ENCODE peak calls at places on chromosomes 11 and 22, in six cellular contexts. F is activated CD8-positive, alpha-beta T cell treated with anti-CD3 and anti-CD28 coated beads for 36 hours; C is Calu3; W is colonic mucosa; Y is IMR-90; E is upper lobe of right lung. U is an unnamed sample.

GRCh38 chr11:12029738-12030363 is 21.4 kb upstream of the DKK3 start:
- DNase-seq in F (no peak), C (no peak), W (no peak), Y (peak), E (no peak), U (no peak)

GRCh38 chr11:29162490-29162889 is 854.3 kb downstream of the KCNA4 start:
- DNase-seq in F (no peak), C (no peak), W (no peak), Y (no peak), E (no peak), U (no peak)

GRCh38 chr11:8288824-8289223 is 25.1 kb upstream of the LMO1 start:
- DNase-seq in F (no peak), C (no peak), W (no peak), Y (no peak), E (no peak), U (no peak)

GRCh38 chr11:65920035-65920802 is 993 bp downstream of the DRAP1 start:
- DNase-seq in F (no peak), C (no peak), W (peak), Y (no peak), E (peak), U (no peak)

GRCh38 chr22:23068096-23068831 is 2.1 kb upstream of the GNAZ start:
- DNase-seq in F (no peak), C (no peak), W (no peak), Y (no peak), E (peak), U (no peak)

GRCh38 chr22:39511226-39511625 is 9.1 kb upstream of the ATF4 start:
- DNase-seq in F (no peak), C (no peak), W (no peak), Y (no peak), E (no peak), U (no peak)

GRCh38 chr22:21917206-21917958 is 35.3 kb downstream of the PPM1F start:
- DNase-seq in F (no peak), C (no peak), W (no peak), Y (no peak), E (no peak), U (peak)

GRCh38 chr22:37610480-37611148 is 2.0 kb downstream of the GGA1 start:
- DNase-seq in F (no peak), C (no peak), W (peak), Y (no peak), E (peak), U (no peak)

GRCh38 chr11:34339149-34340064 is 18.4 kb downstream of the ABTB2 start:
- DNase-seq in F (peak), C (peak), W (no peak), Y (no peak), E (no peak), U (no peak)

GRCh38 chr22:45879552-45879949 is 97.4 kb downstream of the WNT7B start:
- DNase-seq in F (no peak), C (no peak), W (no peak), Y (no peak), E (peak), U (no peak)

DNA sequence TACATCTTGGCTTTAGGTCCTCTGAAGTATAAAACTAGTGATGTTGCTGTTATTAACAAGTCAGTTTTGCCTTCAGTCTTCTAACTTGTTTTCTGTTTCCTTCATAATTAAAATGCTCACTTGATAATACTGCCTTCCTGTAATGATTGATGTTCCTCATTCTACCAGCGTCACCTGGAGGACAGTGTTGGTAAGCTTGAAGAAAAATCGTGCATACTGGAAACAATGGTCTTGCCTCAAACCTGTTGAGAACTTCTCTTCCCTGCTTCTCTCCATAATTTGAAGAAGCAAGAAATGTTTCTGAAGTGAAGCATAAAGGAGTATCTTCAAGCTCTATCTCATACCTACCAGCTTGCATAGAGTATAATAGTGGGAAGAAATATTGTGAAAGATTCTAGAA is 3.0 kb downstream of the YWHAH start:
- DNase-seq in F (peak), C (no peak), W (peak), Y (no peak), E (no peak), U (no peak)
- TF ChIP-seq CTCF in F (peak), C (no peak), W (peak), Y (peak), E (peak), U (peak)

GRCh38 chr11:107646783-107647182 is 55.8 kb downstream of the ELMOD1 start:
- DNase-seq in F (no peak), C (no peak), W (no peak), Y (no peak), E (no peak), U (no peak)

GRCh38 chr11:107655607-107656006 is 56.2 kb downstream of the SLN start:
- DNase-seq in F (peak), C (no peak), W (no peak), Y (no peak), E (no peak), U (no peak)

GRCh38 chr11:107648247-107648646 is 57.3 kb downstream of the ELMOD1 start:
- DNase-seq in F (no peak), C (no peak), W (no peak), Y (no peak), E (no peak), U (no peak)

GRCh38 chr11:107653077-107653476 is 58.8 kb downstream of the SLN start:
- DNase-seq in F (no peak), C (no peak), W (no peak), Y (no peak), E (no peak), U (no peak)

DNA sequence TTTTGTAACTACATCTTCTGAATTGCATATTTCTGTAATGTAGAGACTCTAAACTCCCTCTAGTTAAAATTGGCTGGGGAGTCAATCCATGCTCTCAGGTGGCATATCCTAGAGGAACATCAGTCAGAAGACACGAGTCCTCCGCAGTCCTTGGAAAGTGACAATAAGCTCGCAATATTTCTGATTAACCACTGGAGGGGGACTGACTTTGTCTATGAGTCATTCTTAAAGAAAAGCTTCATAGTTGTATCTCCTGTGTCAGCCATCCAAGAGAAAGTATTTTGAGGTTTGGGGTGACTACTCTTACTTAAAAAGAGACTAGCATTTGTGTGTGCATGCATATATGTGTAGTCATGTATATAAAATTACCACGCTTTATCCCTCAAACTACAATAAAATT is 60.2 kb downstream of the SLN start:
- DNase-seq in F (no peak), C (no peak), W (no peak), Y (no peak), E (no peak), U (no peak)
- TF ChIP-seq CTCF in F (no peak), C (no peak), W (no peak), Y (no peak), E (no peak), U (no peak)

GRCh38 chr22:35838849-35839646 is 121.4 kb downstream of the APOL5 start:
- DNase-seq in F (peak), C (peak), W (peak), Y (peak), E (no peak), U (no peak)
- TF ChIP-seq CTCF in F (no peak), C (no peak), W (no peak), Y (peak), E (peak), U (peak)

GRCh38 chr11:117999354-117999993 is 13.3 kb downstream of the IL10RA start:
- DNase-seq in F (no peak), C (no peak), W (no peak), Y (no peak), E (no peak), U (no peak)

GRCh38 chr11:117996058-117996457 is 9.9 kb downstream of the IL10RA start:
- DNase-seq in F (no peak), C (no peak), W (no peak), Y (no peak), E (no peak), U (no peak)

GRCh38 chr11:117998664-117999353 is 12.6 kb downstream of the IL10RA start:
- DNase-seq in F (no peak), C (no peak), W (no peak), Y (no peak), E (no peak), U (no peak)

GRCh38 chr11:117998201-117998579 is 12.0 kb downstream of the IL10RA start:
- DNase-seq in F (no peak), C (no peak), W (no peak), Y (no peak), E (no peak), U (no peak)

DNA sequence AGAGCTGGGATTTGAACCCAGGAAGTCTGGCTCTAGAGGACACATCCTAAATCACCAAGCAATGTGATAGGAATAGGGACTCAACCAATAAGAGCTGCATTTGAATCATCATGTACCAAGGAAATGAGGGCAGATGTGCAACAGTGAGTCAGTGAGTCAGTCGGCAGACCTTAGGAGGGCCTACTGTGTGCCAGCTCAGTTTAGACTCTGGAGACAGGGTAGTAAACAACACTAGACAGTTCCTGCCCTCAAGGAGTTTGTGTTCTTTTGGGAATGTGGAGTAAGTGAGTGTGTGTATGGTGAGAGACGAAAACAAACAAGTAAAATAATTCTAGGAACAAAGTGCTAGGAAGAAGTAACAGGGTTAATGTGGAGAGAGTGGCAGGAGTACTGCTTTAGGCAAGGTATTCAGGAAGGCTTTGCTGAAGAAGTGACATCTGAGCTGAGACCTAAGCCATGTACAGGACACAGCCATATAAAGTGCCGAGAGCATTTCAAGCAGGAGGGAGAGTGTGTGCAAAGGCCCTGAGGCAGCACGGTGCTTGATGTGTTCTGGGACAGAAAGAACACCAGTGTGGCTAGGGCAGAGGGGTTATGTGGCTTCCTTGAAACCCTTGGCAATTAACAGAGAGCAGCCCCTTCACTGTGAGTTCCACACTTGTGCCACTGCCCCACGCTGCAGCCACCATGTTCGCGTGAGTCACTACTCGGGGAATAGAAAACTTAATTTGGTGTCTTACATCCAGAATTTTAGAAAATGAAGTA is 11.4 kb downstream of the IL10RA start:
- DNase-seq in F (peak), C (no peak), W (no peak), Y (no peak), E (no peak), U (no peak)
- TF ChIP-seq CTCF in F (no peak), C (no peak), W (no peak), Y (no peak), E (no peak), U (no peak)

GRCh38 chr11:20032577-20033265 is 127.6 kb downstream of the DBX1 start:
- DNase-seq in F (no peak), C (no peak), W (no peak), Y (no peak), E (no peak), U (no peak)

GRCh38 chr11:20032127-20032526 is 128.1 kb downstream of the DBX1 start:
- DNase-seq in F (no peak), C (no peak), W (no peak), Y (no peak), E (no peak), U (no peak)

GRCh38 chr11:20034941-20035340 is 125.3 kb downstream of the DBX1 start:
- DNase-seq in F (no peak), C (no peak), W (no peak), Y (no peak), E (no peak), U (no peak)

GRCh38 chr11:20035375-20035700 is 124.9 kb downstream of the DBX1 start:
- DNase-seq in F (no peak), C (no peak), W (no peak), Y (no peak), E (no peak), U (no peak)

DNA sequence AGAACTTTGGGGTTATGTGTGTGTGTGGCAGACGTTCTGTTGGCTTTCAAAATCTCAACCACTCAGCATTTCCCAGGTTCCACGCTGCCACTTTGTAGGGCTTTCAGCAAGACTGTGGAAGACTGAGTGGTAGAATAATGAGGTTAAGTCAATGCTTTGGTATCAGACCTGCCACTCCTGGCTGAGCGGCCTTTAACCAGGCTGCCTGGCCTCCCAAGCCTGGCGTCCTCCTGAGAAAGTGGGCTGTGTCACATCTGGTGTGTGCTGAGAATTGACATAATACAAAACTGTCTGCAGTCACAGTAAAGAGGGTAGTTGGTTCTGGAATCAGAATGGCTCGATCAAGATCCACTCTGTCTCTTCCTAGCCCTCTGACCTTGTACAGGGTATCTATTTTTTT is 126.5 kb downstream of the DBX1 start:
- DNase-seq in F (no peak), C (no peak), W (no peak), Y (no peak), E (no peak), U (no peak)
- TF ChIP-seq CTCF in F (no peak), C (no peak), W (no peak), Y (no peak), E (no peak), U (no peak)

U was measured in LNCaP clone FGC.